ENCODE peak calls at places on chromosomes 16 and 17, in ten cellular contexts. One of them, this sample, is unnamed.

GRCh38 chr16:27472091-27473020 is 70.4 kb downstream of the IL21R start:
- DNase-seq in activated CD8-positive, alpha-beta T cell treated with anti-CD3 and anti-CD28 coated beads, Interleukin-2, amount 10 ng/mL, durations not matched to agents 7 days and 5 days: no peak
- DNase-seq in heart right ventricle: no peak
- DNase-seq in heart left ventricle: no peak
- DNase-seq in stimulated activated naive CD4-positive, alpha-beta T cell: no peak
- DNase-seq in HEK293T: no peak
- DNase-seq in EH: no peak
- DNase-seq in naive thymus-derived CD8-positive, alpha-beta T cell: no peak
- DNase-seq in NCI-H69: no peak
- DNase-seq in brain pericyte: no peak
- DNase-seq in this sample: no peak

GRCh38 chr17:17765359-17765758 is 71.4 kb downstream of the SREBF1 start:
- DNase-seq in NCI-H69: no peak
- DNase-seq in activated CD8-positive, alpha-beta T cell treated with anti-CD3 and anti-CD28 coated beads, Interleukin-2, amount 10 ng/mL, durations not matched to agents 7 days and 5 days: no peak
- DNase-seq in naive thymus-derived CD8-positive, alpha-beta T cell: no peak
- DNase-seq in heart right ventricle: no peak
- DNase-seq in brain pericyte: no peak
- DNase-seq in HEK293T: no peak
- DNase-seq in heart left ventricle: no peak
- DNase-seq in EH: no peak
- DNase-seq in stimulated activated naive CD4-positive, alpha-beta T cell: no peak
- DNase-seq in this sample: no peak

GRCh38 chr17:72985882-72986720 is 106.4 kb downstream of the SLC39A11 start:
- DNase-seq in naive thymus-derived CD8-positive, alpha-beta T cell: peak
- DNase-seq in stimulated activated naive CD4-positive, alpha-beta T cell: peak
- DNase-seq in heart left ventricle: peak
- DNase-seq in heart right ventricle: peak
- DNase-seq in NCI-H69: peak
- DNase-seq in HEK293T: peak
- DNase-seq in brain pericyte: peak
- DNase-seq in EH: peak
- DNase-seq in activated CD8-positive, alpha-beta T cell treated with anti-CD3 and anti-CD28 coated beads, Interleukin-2, amount 10 ng/mL, durations not matched to agents 7 days and 5 days: peak
- DNase-seq in this sample: peak

GRCh38 chr17:1643293-1643998 is 2.1 kb downstream of the SCARF1 start:
- DNase-seq in heart right ventricle: peak
- DNase-seq in EH: peak
- DNase-seq in brain pericyte: no peak
- DNase-seq in NCI-H69: peak
- DNase-seq in heart left ventricle: no peak
- DNase-seq in naive thymus-derived CD8-positive, alpha-beta T cell: peak
- DNase-seq in HEK293T: peak
- DNase-seq in stimulated activated naive CD4-positive, alpha-beta T cell: peak
- DNase-seq in activated CD8-positive, alpha-beta T cell treated with anti-CD3 and anti-CD28 coated beads, Interleukin-2, amount 10 ng/mL, durations not matched to agents 7 days and 5 days: peak
- DNase-seq in this sample: no peak

GRCh38 chr16:86391987-86392386 is 118.3 kb upstream of the FOXF1 start:
- DNase-seq in brain pericyte: no peak
- DNase-seq in stimulated activated naive CD4-positive, alpha-beta T cell: no peak
- DNase-seq in NCI-H69: no peak
- DNase-seq in HEK293T: no peak
- DNase-seq in EH: peak
- DNase-seq in heart left ventricle: no peak
- DNase-seq in activated CD8-positive, alpha-beta T cell treated with anti-CD3 and anti-CD28 coated beads, Interleukin-2, amount 10 ng/mL, durations not matched to agents 7 days and 5 days: no peak
- DNase-seq in heart right ventricle: no peak
- DNase-seq in naive thymus-derived CD8-positive, alpha-beta T cell: no peak
- DNase-seq in this sample: no peak

GRCh38 chr16:71853413-71853812 is 7.6 kb downstream of the ATXN1L start:
- DNase-seq in heart right ventricle: no peak
- DNase-seq in EH: no peak
- DNase-seq in brain pericyte: no peak
- DNase-seq in heart left ventricle: no peak
- DNase-seq in NCI-H69: no peak
- DNase-seq in stimulated activated naive CD4-positive, alpha-beta T cell: no peak
- DNase-seq in HEK293T: no peak
- DNase-seq in naive thymus-derived CD8-positive, alpha-beta T cell: no peak
- DNase-seq in activated CD8-positive, alpha-beta T cell treated with anti-CD3 and anti-CD28 coated beads, Interleukin-2, amount 10 ng/mL, durations not matched to agents 7 days and 5 days: no peak
- DNase-seq in this sample: no peak

GRCh38 chr16:2979669-2980226 is 498 bp downstream of the PKMYT1 start:
- DNase-seq in NCI-H69: peak
- DNase-seq in brain pericyte: no peak
- DNase-seq in heart right ventricle: no peak
- DNase-seq in EH: no peak
- DNase-seq in stimulated activated naive CD4-positive, alpha-beta T cell: no peak
- DNase-seq in heart left ventricle: no peak
- DNase-seq in HEK293T: peak
- DNase-seq in activated CD8-positive, alpha-beta T cell treated with anti-CD3 and anti-CD28 coated beads, Interleukin-2, amount 10 ng/mL, durations not matched to agents 7 days and 5 days: peak
- DNase-seq in naive thymus-derived CD8-positive, alpha-beta T cell: no peak
- DNase-seq in this sample: peak

GRCh38 chr17:37261286-37261685 is 114.5 kb upstream of the C17orf78 start:
- DNase-seq in heart left ventricle: no peak
- DNase-seq in HEK293T: no peak
- DNase-seq in activated CD8-positive, alpha-beta T cell treated with anti-CD3 and anti-CD28 coated beads, Interleukin-2, amount 10 ng/mL, durations not matched to agents 7 days and 5 days: no peak
- DNase-seq in stimulated activated naive CD4-positive, alpha-beta T cell: no peak
- DNase-seq in heart right ventricle: no peak
- DNase-seq in naive thymus-derived CD8-positive, alpha-beta T cell: no peak
- DNase-seq in brain pericyte: no peak
- DNase-seq in NCI-H69: no peak
- DNase-seq in EH: peak
- DNase-seq in this sample: peak

GRCh38 chr16:63157818-63158217 is 1121.6 kb upstream of the CDH8 start:
- DNase-seq in NCI-H69: no peak
- DNase-seq in HEK293T: no peak
- DNase-seq in heart left ventricle: no peak
- DNase-seq in heart right ventricle: no peak
- DNase-seq in EH: no peak
- DNase-seq in activated CD8-positive, alpha-beta T cell treated with anti-CD3 and anti-CD28 coated beads, Interleukin-2, amount 10 ng/mL, durations not matched to agents 7 days and 5 days: no peak
- DNase-seq in naive thymus-derived CD8-positive, alpha-beta T cell: no peak
- DNase-seq in brain pericyte: no peak
- DNase-seq in stimulated activated naive CD4-positive, alpha-beta T cell: no peak
- DNase-seq in this sample: no peak

GRCh38 chr17:70929226-70929625 is 759.9 kb downstream of the KCNJ2 start:
- DNase-seq in heart left ventricle: no peak
- DNase-seq in NCI-H69: no peak
- DNase-seq in naive thymus-derived CD8-positive, alpha-beta T cell: no peak
- DNase-seq in brain pericyte: no peak
- DNase-seq in EH: no peak
- DNase-seq in stimulated activated naive CD4-positive, alpha-beta T cell: no peak
- DNase-seq in heart right ventricle: no peak
- DNase-seq in activated CD8-positive, alpha-beta T cell treated with anti-CD3 and anti-CD28 coated beads, Interleukin-2, amount 10 ng/mL, durations not matched to agents 7 days and 5 days: no peak
- DNase-seq in HEK293T: no peak
- DNase-seq in this sample: no peak

GRCh38 chr17:57948555-57949420 is 6.4 kb downstream of the CUEDC1 start:
- DNase-seq in naive thymus-derived CD8-positive, alpha-beta T cell: no peak
- DNase-seq in heart right ventricle: peak
- DNase-seq in EH: peak
- DNase-seq in HEK293T: no peak
- DNase-seq in NCI-H69: no peak
- DNase-seq in activated CD8-positive, alpha-beta T cell treated with anti-CD3 and anti-CD28 coated beads, Interleukin-2, amount 10 ng/mL, durations not matched to agents 7 days and 5 days: no peak
- DNase-seq in stimulated activated naive CD4-positive, alpha-beta T cell: no peak
- DNase-seq in brain pericyte: no peak
- DNase-seq in heart left ventricle: no peak
- DNase-seq in this sample: peak

GRCh38 chr17:74433421-74434121 is 1.7 kb downstream of the GPRC5C start:
- DNase-seq in EH: no peak
- DNase-seq in heart left ventricle: no peak
- DNase-seq in naive thymus-derived CD8-positive, alpha-beta T cell: no peak
- DNase-seq in stimulated activated naive CD4-positive, alpha-beta T cell: no peak
- DNase-seq in HEK293T: no peak
- DNase-seq in NCI-H69: no peak
- DNase-seq in brain pericyte: no peak
- DNase-seq in heart right ventricle: no peak
- DNase-seq in activated CD8-positive, alpha-beta T cell treated with anti-CD3 and anti-CD28 coated beads, Interleukin-2, amount 10 ng/mL, durations not matched to agents 7 days and 5 days: no peak
- DNase-seq in this sample: no peak

GRCh38 chr17:34442387-34443111 is 79.5 kb upstream of the CCL1 start:
- DNase-seq in activated CD8-positive, alpha-beta T cell treated with anti-CD3 and anti-CD28 coated beads, Interleukin-2, amount 10 ng/mL, durations not matched to agents 7 days and 5 days: no peak
- DNase-seq in brain pericyte: no peak
- DNase-seq in HEK293T: no peak
- DNase-seq in EH: no peak
- DNase-seq in NCI-H69: no peak
- DNase-seq in stimulated activated naive CD4-positive, alpha-beta T cell: no peak
- DNase-seq in naive thymus-derived CD8-positive, alpha-beta T cell: no peak
- DNase-seq in heart left ventricle: peak
- DNase-seq in heart right ventricle: no peak
- DNase-seq in this sample: no peak

GRCh38 chr17:82370471-82371332 is 863 bp upstream of the UTS2R start:
- DNase-seq in heart left ventricle: no peak
- DNase-seq in HEK293T: no peak
- DNase-seq in heart right ventricle: no peak
- DNase-seq in brain pericyte: no peak
- DNase-seq in stimulated activated naive CD4-positive, alpha-beta T cell: peak
- DNase-seq in activated CD8-positive, alpha-beta T cell treated with anti-CD3 and anti-CD28 coated beads, Interleukin-2, amount 10 ng/mL, durations not matched to agents 7 days and 5 days: no peak
- DNase-seq in EH: peak
- DNase-seq in NCI-H69: no peak
- DNase-seq in naive thymus-derived CD8-positive, alpha-beta T cell: peak
- DNase-seq in this sample: no peak

GRCh38 chr17:8310601-8311123 is 621 bp downstream of the ARHGEF15 start:
- DNase-seq in stimulated activated naive CD4-positive, alpha-beta T cell: no peak
- DNase-seq in NCI-H69: no peak
- DNase-seq in activated CD8-positive, alpha-beta T cell treated with anti-CD3 and anti-CD28 coated beads, Interleukin-2, amount 10 ng/mL, durations not matched to agents 7 days and 5 days: no peak
- DNase-seq in naive thymus-derived CD8-positive, alpha-beta T cell: no peak
- DNase-seq in EH: no peak
- DNase-seq in heart left ventricle: peak
- DNase-seq in heart right ventricle: no peak
- DNase-seq in HEK293T: no peak
- DNase-seq in brain pericyte: no peak
- DNase-seq in this sample: no peak

GRCh38 chr17:40362696-40363479 is 1.6 kb downstream of the GJD3 start:
- DNase-seq in NCI-H69: peak
- DNase-seq in brain pericyte: no peak
- DNase-seq in activated CD8-positive, alpha-beta T cell treated with anti-CD3 and anti-CD28 coated beads, Interleukin-2, amount 10 ng/mL, durations not matched to agents 7 days and 5 days: peak
- DNase-seq in heart left ventricle: peak
- DNase-seq in stimulated activated naive CD4-positive, alpha-beta T cell: peak
- DNase-seq in EH: peak
- DNase-seq in HEK293T: peak
- DNase-seq in heart right ventricle: peak
- DNase-seq in naive thymus-derived CD8-positive, alpha-beta T cell: peak
- DNase-seq in this sample: peak

GRCh38 chr16:85453701-85454100 is 159.4 kb upstream of the GSE1 start:
- DNase-seq in heart right ventricle: no peak
- DNase-seq in naive thymus-derived CD8-positive, alpha-beta T cell: no peak
- DNase-seq in HEK293T: no peak
- DNase-seq in EH: no peak
- DNase-seq in activated CD8-positive, alpha-beta T cell treated with anti-CD3 and anti-CD28 coated beads, Interleukin-2, amount 10 ng/mL, durations not matched to agents 7 days and 5 days: no peak
- DNase-seq in stimulated activated naive CD4-positive, alpha-beta T cell: no peak
- DNase-seq in brain pericyte: no peak
- DNase-seq in heart left ventricle: no peak
- DNase-seq in NCI-H69: no peak
- DNase-seq in this sample: no peak

GRCh38 chr16:67393111-67393789 is at the start of gene TPPP3:
- DNase-seq in activated CD8-positive, alpha-beta T cell treated with anti-CD3 and anti-CD28 coated beads, Interleukin-2, amount 10 ng/mL, durations not matched to agents 7 days and 5 days: peak
- DNase-seq in brain pericyte: no peak
- DNase-seq in heart left ventricle: peak
- DNase-seq in naive thymus-derived CD8-positive, alpha-beta T cell: peak
- DNase-seq in heart right ventricle: peak
- DNase-seq in EH: peak
- DNase-seq in NCI-H69: peak
- DNase-seq in HEK293T: peak
- DNase-seq in stimulated activated naive CD4-positive, alpha-beta T cell: peak
- DNase-seq in this sample: no peak

GRCh38 chr16:62597874-62598273 is 561.6 kb upstream of the CDH8 start:
- DNase-seq in HEK293T: no peak
- DNase-seq in brain pericyte: no peak
- DNase-seq in activated CD8-positive, alpha-beta T cell treated with anti-CD3 and anti-CD28 coated beads, Interleukin-2, amount 10 ng/mL, durations not matched to agents 7 days and 5 days: no peak
- DNase-seq in NCI-H69: no peak
- DNase-seq in stimulated activated naive CD4-positive, alpha-beta T cell: no peak
- DNase-seq in naive thymus-derived CD8-positive, alpha-beta T cell: no peak
- DNase-seq in heart right ventricle: no peak
- DNase-seq in heart left ventricle: no peak
- DNase-seq in EH: no peak
- DNase-seq in this sample: no peak

GRCh38 chr16:71670537-71670936 is 44.6 kb downstream of the MARVELD3 start:
- DNase-seq in heart right ventricle: no peak
- DNase-seq in naive thymus-derived CD8-positive, alpha-beta T cell: no peak
- DNase-seq in activated CD8-positive, alpha-beta T cell treated with anti-CD3 and anti-CD28 coated beads, Interleukin-2, amount 10 ng/mL, durations not matched to agents 7 days and 5 days: no peak
- DNase-seq in EH: no peak
- DNase-seq in stimulated activated naive CD4-positive, alpha-beta T cell: no peak
- DNase-seq in heart left ventricle: no peak
- DNase-seq in NCI-H69: no peak
- DNase-seq in HEK293T: no peak
- DNase-seq in brain pericyte: no peak
- DNase-seq in this sample: no peak

GRCh38 chr16:11203111-11203623 is 52.8 kb downstream of the SOCS1 start:
- DNase-seq in EH: no peak
- DNase-seq in activated CD8-positive, alpha-beta T cell treated with anti-CD3 and anti-CD28 coated beads, Interleukin-2, amount 10 ng/mL, durations not matched to agents 7 days and 5 days: no peak
- DNase-seq in HEK293T: no peak
- DNase-seq in heart left ventricle: no peak
- DNase-seq in heart right ventricle: no peak
- DNase-seq in brain pericyte: no peak
- DNase-seq in naive thymus-derived CD8-positive, alpha-beta T cell: no peak
- DNase-seq in stimulated activated naive CD4-positive, alpha-beta T cell: no peak
- DNase-seq in NCI-H69: peak
- DNase-seq in this sample: no peak

This sample was measured in KBM-7.